ENCODE peak calls at places on chromosome 21, in four cellular contexts. One of them, this sample, is unnamed.

GRCh38 chr21:14275806-14276205 is 59.8 kb downstream of the RBM11 start:
- DNase-seq in HCT116: no peak
- DNase-seq in K562: no peak
- DNase-seq in HepG2: no peak
- DNase-seq in this sample: no peak

GRCh38 chr21:15826147-15826780 is 96.5 kb downstream of the USP25 start:
- DNase-seq in HepG2: peak; percentile 72
- DNase-seq in K562: peak; percentile 18
- DNase-seq in HCT116: peak; percentile 51
- DNase-seq in this sample: no peak

GRCh38 chr21:22552390-22552789 is 1554.2 kb downstream of the NCAM2 start:
- DNase-seq in K562: no peak
- DNase-seq in HCT116: no peak
- DNase-seq in HepG2: no peak
- DNase-seq in this sample: no peak

GRCh38 chr21:21921410-21922232 is 923.4 kb downstream of the NCAM2 start:
- DNase-seq in K562: peak; percentile 10
- DNase-seq in HepG2: no peak
- DNase-seq in HCT116: no peak
- DNase-seq in this sample: no peak

GRCh38 chr21:25912402-25912746 is 177.6 kb downstream of the GABPA start:
- DNase-seq in HCT116: no peak
- DNase-seq in K562: no peak
- DNase-seq in HepG2: no peak
- DNase-seq in this sample: no peak

GRCh38 chr21:42515708-42516502 is 2.3 kb downstream of the SLC37A1 start:
- DNase-seq in K562: no peak
- DNase-seq in HCT116: peak; percentile 48
- DNase-seq in HepG2: no peak
- DNase-seq in this sample: no peak

GRCh38 chr21:25408666-25409065 is 198.6 kb downstream of the MRPL39 start:
- DNase-seq in K562: no peak
- DNase-seq in HepG2: no peak
- DNase-seq in HCT116: no peak
- DNase-seq in this sample: no peak

GRCh38 chr21:28867401-28867800 is 125.3 kb downstream of the LTN1 start:
- DNase-seq in HCT116: no peak
- DNase-seq in K562: no peak
- DNase-seq in HepG2: no peak
- DNase-seq in this sample: no peak

GRCh38 chr21:41581592-41582228 is 73.8 kb upstream of the TMPRSS2 start:
- DNase-seq in K562: no peak
- DNase-seq in HepG2: no peak
- DNase-seq in HCT116: no peak
- DNase-seq in this sample: no peak

GRCh38 chr21:37198989-37199924 is 67.9 kb downstream of the VPS26C start:
- DNase-seq in HepG2: no peak
- DNase-seq in HCT116: peak; percentile 66
- DNase-seq in K562: no peak
- DNase-seq in this sample: peak; percentile 17

GRCh38 chr21:42097860-42098259 is 26.7 kb downstream of the UMODL1 start:
- DNase-seq in K562: no peak
- DNase-seq in HCT116: peak; percentile 66
- DNase-seq in HepG2: peak; percentile 55
- DNase-seq in this sample: peak; percentile 74

GRCh38 chr21:25970254-25970930 is 200.2 kb downstream of the APP start:
- DNase-seq in HepG2: no peak
- DNase-seq in K562: no peak
- DNase-seq in HCT116: no peak
- DNase-seq in this sample: no peak

GRCh38 chr21:21163904-21164303 is 165.7 kb downstream of the NCAM2 start:
- DNase-seq in K562: peak; percentile 44
- DNase-seq in HCT116: peak; percentile 7
- DNase-seq in HepG2: peak; percentile 26
- DNase-seq in this sample: peak; percentile 25

GRCh38 chr21:26130249-26130896 is 40.2 kb downstream of the APP start:
- DNase-seq in K562: no peak
- DNase-seq in HCT116: no peak
- DNase-seq in HepG2: no peak
- DNase-seq in this sample: no peak

GRCh38 chr21:37459575-37459974 is 93.0 kb downstream of the DYRK1A start:
- DNase-seq in HepG2: no peak
- DNase-seq in K562: no peak
- DNase-seq in HCT116: no peak
- DNase-seq in this sample: no peak

GRCh38 chr21:46017695-46018094 is 36.1 kb downstream of the COL6A1 start:
- DNase-seq in HCT116: no peak
- DNase-seq in HepG2: no peak
- DNase-seq in K562: no peak
- DNase-seq in this sample: no peak

GRCh38 chr21:26798856-26799751 is 46.1 kb downstream of the ADAMTS1 start:
- DNase-seq in HepG2: no peak
- DNase-seq in K562: no peak
- DNase-seq in HCT116: no peak
- DNase-seq in this sample: no peak

GRCh38 chr21:45326834-45327457 is 39.3 kb upstream of the POFUT2 start:
- DNase-seq in HepG2: no peak
- DNase-seq in HCT116: no peak
- DNase-seq in K562: no peak
- DNase-seq in this sample: no peak

GRCh38 chr21:29939859-29940245 is at the start of gene GRIK1:
- DNase-seq in HCT116: no peak
- DNase-seq in HepG2: no peak
- DNase-seq in K562: peak; percentile 19
- DNase-seq in this sample: no peak

GRCh38 chr21:42594616-42595280 is 58.7 kb upstream of the PDE9A start:
- DNase-seq in HCT116: no peak
- DNase-seq in K562: no peak
- DNase-seq in HepG2: no peak
- DNase-seq in this sample: no peak

GRCh38 chr21:46205766-46206162 is 21.5 kb upstream of the SPATC1L start:
- DNase-seq in K562: no peak
- DNase-seq in HepG2: no peak
- DNase-seq in HCT116: no peak
- DNase-seq in this sample: no peak

GRCh38 chr21:42013338-42013737 is 3.2 kb upstream of the ZBTB21 start:
- DNase-seq in HepG2: no peak
- DNase-seq in HCT116: no peak
- DNase-seq in K562: no peak
- DNase-seq in this sample: no peak

GRCh38 chr21:17371470-17371869 is 141.4 kb upstream of the CXADR start:
- DNase-seq in HepG2: no peak
- DNase-seq in K562: no peak
- DNase-seq in HCT116: no peak
- DNase-seq in this sample: no peak

GRCh38 chr21:14737922-14738321 is 191.8 kb upstream of the SAMSN1 start:
- DNase-seq in HCT116: peak; percentile 37
- DNase-seq in K562: peak; percentile 49
- DNase-seq in HepG2: peak; percentile 70
- DNase-seq in this sample: no peak

GRCh38 chr21:40158356-40158755 is 291.1 kb downstream of the PCP4 start:
- DNase-seq in HepG2: no peak
- DNase-seq in K562: no peak
- DNase-seq in HCT116: no peak
- DNase-seq in this sample: no peak

GRCh38 chr21:25885880-25886279 is 151.1 kb downstream of the GABPA start:
- DNase-seq in HCT116: no peak
- DNase-seq in HepG2: peak; percentile 7
- DNase-seq in K562: no peak
- DNase-seq in this sample: no peak

GRCh38 chr21:25895565-25896205 is 160.9 kb downstream of the GABPA start:
- DNase-seq in HCT116: no peak
- DNase-seq in HepG2: no peak
- DNase-seq in K562: peak; percentile 35
- DNase-seq in this sample: no peak

GRCh38 chr21:18368193-18368592 is 35.4 kb downstream of the TMPRSS15 start:
- DNase-seq in HCT116: no peak
- DNase-seq in K562: no peak
- DNase-seq in HepG2: no peak
- DNase-seq in this sample: no peak

GRCh38 chr21:36381841-36382589 is 3.2 kb upstream of the CHAF1B start:
- DNase-seq in HepG2: no peak
- DNase-seq in HCT116: no peak
- DNase-seq in K562: no peak
- DNase-seq in this sample: no peak

GRCh38 chr21:38987551-38988210 is 182.0 kb downstream of the ETS2 start:
- DNase-seq in K562: no peak
- DNase-seq in HepG2: no peak
- DNase-seq in HCT116: no peak
- DNase-seq in this sample: no peak

GRCh38 chr21:38986460-38987395 is 181.0 kb downstream of the ETS2 start:
- DNase-seq in HCT116: no peak
- DNase-seq in K562: no peak
- DNase-seq in HepG2: peak; percentile 30
- DNase-seq in this sample: no peak

GRCh38 chr21:38984568-38984967 is 178.8 kb downstream of the ETS2 start:
- DNase-seq in HCT116: no peak
- DNase-seq in HepG2: no peak
- DNase-seq in K562: no peak
- DNase-seq in this sample: no peak

GRCh38 chr21:38984982-38985422 is 179.3 kb downstream of the ETS2 start:
- DNase-seq in HCT116: no peak
- DNase-seq in K562: no peak
- DNase-seq in HepG2: no peak
- DNase-seq in this sample: no peak

DNA sequence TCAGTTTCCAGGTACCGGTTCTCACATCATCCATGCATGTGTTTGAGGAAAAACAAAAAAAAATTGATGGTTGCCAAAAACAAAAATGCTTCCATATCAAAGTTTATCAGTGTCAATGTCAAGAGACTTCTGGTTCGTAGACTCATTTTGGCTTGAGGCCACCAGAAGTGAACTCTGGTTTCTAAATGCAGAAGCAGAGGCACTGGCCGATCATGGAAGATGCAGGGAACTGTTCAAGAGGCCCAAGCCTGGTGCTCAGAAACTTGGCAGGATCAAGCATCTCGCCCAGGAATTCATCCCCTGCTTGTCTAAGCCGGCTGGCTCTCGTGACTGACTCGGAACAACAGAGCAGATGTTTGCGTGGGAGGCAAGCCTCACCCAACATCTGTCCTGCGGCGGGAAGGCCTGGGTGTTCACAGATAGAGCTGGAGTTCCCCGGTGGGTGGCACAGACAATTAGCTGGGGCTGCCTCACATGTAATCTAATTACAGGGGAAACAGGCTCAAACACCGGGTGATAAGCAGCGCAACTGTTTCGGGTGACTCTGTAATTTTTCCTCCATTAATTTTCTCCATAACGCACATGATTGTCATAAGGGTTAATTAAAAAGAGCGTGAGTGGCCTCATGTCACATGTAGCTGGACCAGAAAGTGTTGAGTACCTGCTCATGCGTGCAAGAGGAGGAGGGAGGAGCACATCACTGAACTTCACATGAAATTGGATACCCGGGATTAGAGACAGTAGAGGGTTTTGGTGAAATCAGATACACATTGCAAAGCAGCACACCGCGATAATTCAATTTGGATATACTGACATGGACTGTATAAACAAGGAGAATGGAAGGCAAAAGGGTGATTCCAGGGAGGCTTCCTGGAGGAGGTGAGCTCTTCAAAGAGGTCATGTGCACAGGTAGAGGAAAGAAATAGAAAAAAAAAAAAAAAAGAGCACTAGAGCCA is 180.0 kb downstream of the ETS2 start:
- DNase-seq in K562: peak; percentile 95
- DNase-seq in HepG2: no peak
- DNase-seq in HCT116: no peak
- DNase-seq in this sample: no peak
- TF ChIP-seq TCF7L2 in K562: no peak
- TF ChIP-seq TCF7L2 in HepG2: no peak
- TF ChIP-seq TCF7L2 in HCT116: no peak
- TF ChIP-seq TCF7L2 in this sample: no peak

GRCh38 chr21:32172106-32172505 is 106.7 kb downstream of the MIS18A start:
- DNase-seq in HepG2: no peak
- DNase-seq in HCT116: no peak
- DNase-seq in K562: no peak
- DNase-seq in this sample: no peak
- TF ChIP-seq TCF7L2 in HepG2: no peak
- TF ChIP-seq TCF7L2 in HCT116: no peak
- TF ChIP-seq TCF7L2 in K562: no peak
- TF ChIP-seq TCF7L2 in this sample: no peak

GRCh38 chr21:43597052-43597451 is 62.2 kb downstream of the HSF2BP start:
- DNase-seq in HCT116: no peak
- DNase-seq in HepG2: peak; percentile 69
- DNase-seq in K562: no peak
- DNase-seq in this sample: no peak
- TF ChIP-seq TCF7L2 in HCT116: no peak
- TF ChIP-seq TCF7L2 in HepG2: no peak
- TF ChIP-seq TCF7L2 in K562: no peak
- TF ChIP-seq TCF7L2 in this sample: no peak

GRCh38 chr21:35006771-35007170 is 42.3 kb downstream of the RUNX1 start:
- DNase-seq in HepG2: no peak
- DNase-seq in K562: no peak
- DNase-seq in HCT116: no peak
- DNase-seq in this sample: no peak

GRCh38 chr21:35007348-35007747 is 41.8 kb downstream of the RUNX1 start:
- DNase-seq in K562: no peak
- DNase-seq in HCT116: no peak
- DNase-seq in HepG2: no peak
- DNase-seq in this sample: no peak

GRCh38 chr21:35005825-35006224 is 43.3 kb downstream of the RUNX1 start:
- DNase-seq in HepG2: no peak
- DNase-seq in K562: no peak
- DNase-seq in HCT116: no peak
- DNase-seq in this sample: no peak

GRCh38 chr21:35005077-35005476 is 44.0 kb downstream of the RUNX1 start:
- DNase-seq in HepG2: no peak
- DNase-seq in K562: no peak
- DNase-seq in HCT116: no peak
- DNase-seq in this sample: no peak

DNA sequence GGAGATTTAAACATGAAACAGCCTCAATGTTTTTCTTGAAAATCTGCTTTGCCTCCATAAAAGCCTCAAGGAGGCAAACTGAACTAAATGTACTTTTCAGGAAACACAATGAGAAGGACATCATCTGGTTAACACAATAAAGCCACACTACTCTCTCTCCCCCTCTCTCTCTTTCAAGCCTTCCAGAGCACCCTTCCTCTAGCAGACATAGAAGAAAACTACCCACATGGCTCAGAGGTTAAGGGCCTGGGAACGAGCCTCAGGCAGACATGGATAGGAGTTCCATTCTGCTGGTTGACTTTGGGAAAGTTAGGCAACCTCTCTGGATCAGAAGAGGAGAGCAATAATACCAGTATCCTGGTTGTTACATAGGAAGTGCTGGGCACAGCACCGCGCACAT is 42.9 kb downstream of the RUNX1 start:
- DNase-seq in HepG2: no peak
- DNase-seq in K562: no peak
- DNase-seq in HCT116: no peak
- DNase-seq in this sample: no peak
- TF ChIP-seq TCF7L2 in HepG2: no peak
- TF ChIP-seq TCF7L2 in K562: no peak
- TF ChIP-seq TCF7L2 in HCT116: no peak
- TF ChIP-seq TCF7L2 in this sample: no peak